ENCODE peak calls at places on chromosomes 3 and 15, in five cellular contexts. F, N, R, W and J are unnamed samples.

GRCh38 chr15:73683624-73684536 is at the start of gene CD276:
- DNase-seq in F (no peak), N (peak), R (peak), W (peak), J (no peak)

GRCh38 chr3:194065119-194065392 is 70.9 kb upstream of the HES1 start:
- DNase-seq in F (no peak), N (no peak), R (no peak), W (no peak), J (no peak)

GRCh38 chr3:58824285-58824684 is 157.7 kb upstream of the FAM3D start:
- DNase-seq in F (peak), N (peak), R (peak), W (peak), J (no peak)

GRCh38 chr3:190883141-190883540 is 20.6 kb upstream of the GMNC start:
- DNase-seq in F (no peak), N (no peak), R (no peak), W (no peak), J (no peak)

GRCh38 chr3:109131276-109131675 is 5.2 kb upstream of the C3orf85 start:
- DNase-seq in F (no peak), N (no peak), R (no peak), W (no peak), J (no peak)

GRCh38 chr3:99167016-99167415 is 265.5 kb upstream of the DCBLD2 start:
- DNase-seq in F (no peak), N (no peak), R (no peak), W (no peak), J (no peak)

GRCh38 chr3:135051409-135051946 is 256.4 kb downstream of the EPHB1 start:
- DNase-seq in F (no peak), N (no peak), R (no peak), W (no peak), J (no peak)

GRCh38 chr3:149808209-149808829 is 4.7 kb upstream of the RNF13 start:
- DNase-seq in F (peak), N (peak), R (peak), W (peak), J (no peak)

GRCh38 chr15:93170320-93170719 is 81.3 kb upstream of the RGMA start:
- DNase-seq in F (no peak), N (no peak), R (no peak), W (no peak), J (no peak)

GRCh38 chr3:114022145-114022544 is 34.2 kb downstream of the CCDC191 start:
- DNase-seq in F (no peak), N (no peak), R (peak), W (no peak), J (no peak)

GRCh38 chr3:162632672-162633071 is 1136.1 kb downstream of the OTOL1 start:
- DNase-seq in F (no peak), N (no peak), R (no peak), W (no peak), J (no peak)

GRCh38 chr3:142993958-142994442 is 7.4 kb upstream of the U2SURP start:
- DNase-seq in F (no peak), N (peak), R (peak), W (peak), J (peak)

GRCh38 chr3:112128843-112129727 is 4.0 kb downstream of the GCSAM start:
- DNase-seq in F (no peak), N (no peak), R (peak), W (no peak), J (peak)